ENCODE peak calls at places on chromosome 9, in five cellular contexts. P is AG09309, N is AG04450, K is GM06990, A is heart left ventricle. I is an unnamed sample.

GRCh38 chr9:95167998-95168397 is 149.5 kb downstream of the FANCC start:
- DNase-seq in P (peak; percentile 83), K (peak; percentile 26), A (no peak), N (peak; percentile 89), I (peak; percentile 63)

GRCh38 chr9:107438211-107439030 is 51.1 kb downstream of the KLF4 start:
- DNase-seq in P (no peak), K (no peak), A (no peak), N (no peak), I (no peak)

GRCh38 chr9:100580255-100580654 is 2.4 kb downstream of the CAVIN4 start:
- DNase-seq in A (peak; percentile 54), K (no peak), P (no peak), N (no peak), I (no peak)

GRCh38 chr9:114124666-114125580 is 25.8 kb upstream of the KIF12 start:
- DNase-seq in A (no peak), K (no peak), N (no peak), P (no peak), I (no peak)

GRCh38 chr9:85742630-85742928 is 825 bp upstream of the AGTPBP1 start:
- DNase-seq in P (peak; percentile 18), K (no peak), N (no peak), A (no peak), I (no peak)

GRCh38 chr9:133169102-133169501 is 5.4 kb upstream of the GBGT1 start:
- DNase-seq in K (no peak), A (no peak), N (no peak), P (no peak), I (no peak)

GRCh38 chr9:130426883-130427282 is 17.9 kb upstream of the ASS1 start:
- DNase-seq in N (no peak), K (no peak), A (peak; percentile 66), P (peak; percentile 53), I (no peak)

GRCh38 chr9:72602629-72603028 is 81.2 kb downstream of the TMC1 start:
- DNase-seq in A (no peak), K (no peak), P (no peak), N (no peak), I (no peak)

GRCh38 chr9:14057347-14058077 is 256.4 kb downstream of the NFIB start:
- DNase-seq in P (no peak), A (no peak), N (no peak), K (no peak), I (no peak)

GRCh38 chr9:89963280-89963679 is 358.5 kb downstream of the GADD45G start:
- DNase-seq in N (no peak), A (no peak), K (no peak), P (no peak), I (no peak)

GRCh38 chr9:89956907-89957306 is 352.1 kb downstream of the GADD45G start:
- DNase-seq in K (no peak), N (no peak), A (no peak), P (no peak), I (no peak)

GRCh38 chr9:89967527-89967926 is 362.7 kb downstream of the GADD45G start:
- DNase-seq in K (no peak), N (no peak), A (no peak), P (no peak), I (no peak)

GRCh38 chr9:89956331-89956730 is 351.5 kb downstream of the GADD45G start:
- DNase-seq in N (no peak), K (no peak), P (no peak), A (no peak), I (no peak)

DNA sequence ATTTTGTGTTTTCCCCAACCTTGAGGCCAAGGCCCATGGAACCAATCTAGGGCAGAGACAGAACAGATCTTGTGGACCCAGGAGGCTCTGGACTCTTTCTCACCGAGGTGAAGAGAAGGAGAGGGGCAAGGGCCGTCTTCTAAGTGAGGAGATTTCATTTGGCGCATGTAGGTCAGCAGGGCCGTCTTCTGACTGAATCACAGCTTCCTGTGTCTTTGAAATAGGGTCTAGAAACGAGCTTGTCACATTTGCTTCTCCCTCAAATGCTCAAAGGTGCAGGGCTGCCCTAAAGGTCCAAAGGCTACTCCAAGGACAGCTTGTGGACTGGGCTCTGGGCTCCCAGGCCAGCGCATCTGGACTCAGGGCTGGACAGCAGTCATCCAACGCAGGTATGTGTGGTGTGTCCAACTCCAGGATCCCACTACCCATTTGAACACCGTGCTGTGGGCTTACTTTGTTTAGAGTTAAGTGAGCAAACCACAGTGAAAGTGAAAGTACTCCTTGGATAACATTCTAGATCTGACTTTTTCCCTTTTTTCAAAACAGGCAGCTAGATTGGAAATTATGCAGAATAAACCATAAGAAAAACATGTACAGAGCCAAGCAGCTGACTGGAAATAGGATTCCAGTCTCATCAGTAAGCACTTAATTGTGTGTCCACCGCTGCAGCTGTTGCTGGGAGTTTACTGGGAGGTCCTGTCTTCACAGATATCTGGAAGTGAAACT is 357.0 kb downstream of the GADD45G start:
- DNase-seq in N (no peak), P (no peak), A (peak; percentile 36), K (no peak), I (no peak)
- H3K4me3 ChIP-seq in N (no peak overlapping the region), P (no peak overlapping the region), A (peak overlapping the region; percentile 13), K (no peak overlapping the region), I (no peak overlapping the region)

GRCh38 chr9:82681809-82682208 is 381.1 kb downstream of the RASEF start:
- DNase-seq in K (no peak), A (no peak), N (no peak), P (no peak), I (no peak)

GRCh38 chr9:82677086-82677485 is 385.9 kb downstream of the RASEF start:
- DNase-seq in K (no peak), N (no peak), A (no peak), P (no peak), I (no peak)

GRCh38 chr9:82682431-82682830 is 380.5 kb downstream of the RASEF start:
- DNase-seq in K (no peak), N (no peak), P (no peak), A (no peak), I (no peak)

GRCh38 chr9:82680179-82680935 is 382.6 kb downstream of the RASEF start:
- DNase-seq in A (no peak), P (no peak), N (no peak), K (no peak), I (no peak)

GRCh38 chr9:82679488-82679887 is 383.5 kb downstream of the RASEF start:
- DNase-seq in K (no peak), P (no peak), N (no peak), A (no peak), I (no peak)
- TF ChIP-seq CTCF in K (no peak), P (no peak), N (no peak), A (no peak), I (no peak)

GRCh38 chr9:37415011-37415719 is 7.3 kb upstream of the GRHPR start:
- DNase-seq in K (peak; percentile 53), P (peak; percentile 43), N (peak; percentile 30), A (peak; percentile 59), I (peak; percentile 49)
- H3K4me3 ChIP-seq in K (no peak overlapping the region), P (no peak overlapping the region), N (no peak overlapping the region), A (no peak overlapping the region), I (no peak overlapping the region)

GRCh38 chr9:75185585-75186170 is 97.4 kb downstream of the OSTF1 start:
- DNase-seq in P (no peak), A (no peak), N (no peak), K (no peak), I (no peak)
- TF ChIP-seq CTCF in P (peak; percentile 66), A (peak; percentile 37), N (peak; percentile 62), K (peak; percentile 92), I (peak; percentile 82)

GRCh38 chr9:112890106-112891081 is at the start of gene SLC46A2:
- DNase-seq in P (no peak), A (peak; percentile 54), N (no peak), K (no peak), I (no peak)
- H3K4me3 ChIP-seq in P (peak within 1 kb of the TSS; percentile 34), A (peak within 1 kb of the TSS; percentile 45), N (peak within 1 kb of the TSS; percentile 50), K (no peak within 1 kb of the TSS), I (peak within 1 kb of the TSS; percentile 28)

GRCh38 chr9:136255896-136256890 is 10.6 kb upstream of the QSOX2 start:
- DNase-seq in N (no peak), P (no peak), K (no peak), A (no peak), I (no peak)
- TF ChIP-seq CTCF in N (peak; percentile 3), P (peak; percentile 3), K (peak; percentile 23), A (no peak), I (peak; percentile 4)

GRCh38 chr9:77304543-77304942 is 127.2 kb downstream of the VPS13A start:
- DNase-seq in K (no peak), P (no peak), A (no peak), N (no peak), I (no peak)

GRCh38 chr9:77307166-77307565 is 129.8 kb downstream of the VPS13A start:
- DNase-seq in N (no peak), P (no peak), K (no peak), A (no peak), I (no peak)

GRCh38 chr9:77305622-77306365 is 128.5 kb downstream of the VPS13A start:
- DNase-seq in A (no peak), N (no peak), P (peak; percentile 51), K (no peak), I (no peak)
- H3K4me3 ChIP-seq in A (no peak overlapping the region), N (no peak overlapping the region), P (no peak overlapping the region), K (no peak overlapping the region), I (no peak overlapping the region)

DNA sequence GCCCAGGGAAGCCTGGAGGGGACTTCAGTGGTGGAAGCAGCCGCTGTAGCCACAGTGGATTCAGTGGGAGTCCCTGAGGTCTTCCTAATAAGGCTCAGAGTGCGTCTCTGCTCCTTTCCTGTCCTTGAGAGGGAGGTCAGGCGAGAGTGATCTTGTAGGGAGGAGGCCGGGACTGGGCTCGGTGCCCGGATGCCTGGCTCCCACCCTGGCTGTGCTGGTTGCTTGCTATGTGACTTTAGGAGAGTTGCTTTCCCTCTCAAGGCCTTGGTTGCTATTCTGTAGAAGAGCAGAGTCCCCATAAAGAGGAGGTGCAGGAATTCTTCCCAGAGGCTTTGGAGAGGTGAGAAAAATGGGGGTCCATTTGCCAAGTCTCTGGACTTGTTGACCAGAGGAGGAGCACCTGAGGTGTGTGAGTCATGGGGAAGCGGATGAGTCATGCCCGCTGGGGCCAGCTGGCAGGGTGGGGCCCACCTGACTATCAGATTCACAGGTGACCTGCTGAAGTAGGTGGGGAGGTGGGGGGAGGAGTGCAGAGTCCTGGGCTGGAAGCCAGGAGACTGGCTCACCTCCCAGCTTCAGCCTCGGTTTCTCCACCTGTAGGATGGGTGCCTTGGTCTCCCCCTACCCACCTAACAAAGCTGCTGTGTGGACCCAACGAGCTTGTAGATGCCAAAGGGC is 13.8 kb downstream of the GSN start:
- DNase-seq in K (no peak), N (no peak), A (peak; percentile 92), P (no peak), I (peak; percentile 66)
- TF ChIP-seq CTCF in K (no peak), N (peak; percentile 3), A (no peak), P (no peak), I (peak; percentile 3)

I was measured in kidney epithelial cell.